ENCODE peak calls at places on chromosomes 7 and 10, in four cellular contexts. U, R, Z and O are unnamed samples.

GRCh38 chr10:74888947-74889661 is 62.7 kb downstream of the KAT6B start:
- DNase-seq in U (no peak), R (no peak), Z (no peak), O (no peak)

GRCh38 chr10:20396168-20396567 is 500.9 kb downstream of the NEBL start:
- DNase-seq in U (no peak), R (no peak), Z (no peak), O (no peak)

GRCh38 chr10:14116021-14116420 is 214.7 kb downstream of the FRMD4A start:
- DNase-seq in U (no peak), R (no peak), Z (no peak), O (no peak)

GRCh38 chr7:134108803-134109202 is 18.3 kb upstream of the LRGUK start:
- DNase-seq in U (no peak), R (no peak), Z (no peak), O (no peak)

GRCh38 chr7:139725077-139725476 is 52.7 kb downstream of the HIPK2 start:
- DNase-seq in U (no peak), R (no peak), Z (no peak), O (no peak)

GRCh38 chr7:102319671-102320070 is 33.0 kb downstream of the SH2B2 start:
- DNase-seq in U (no peak), R (peak), Z (no peak), O (no peak)

GRCh38 chr7:55493416-55493815 is 78.9 kb downstream of the VOPP1 start:
- DNase-seq in U (no peak), R (no peak), Z (no peak), O (no peak)

GRCh38 chr10:1526427-1527055 is 210.8 kb downstream of the ADARB2 start:
- DNase-seq in U (no peak), R (peak), Z (no peak), O (no peak)

GRCh38 chr10:63415635-63416244 is 50.0 kb downstream of the JMJD1C start:
- DNase-seq in U (no peak), R (no peak), Z (no peak), O (no peak)

GRCh38 chr10:71351628-71352319 is 32.7 kb downstream of the SLC29A3 start:
- DNase-seq in U (no peak), R (no peak), Z (no peak), O (no peak)

GRCh38 chr10:30013684-30014246 is 45.6 kb downstream of the JCAD start:
- DNase-seq in U (no peak), R (no peak), Z (peak), O (peak)

GRCh38 chr10:22427101-22427500 is 81.8 kb downstream of the SPAG6 start:
- DNase-seq in U (no peak), R (no peak), Z (no peak), O (no peak)

GRCh38 chr10:84196083-84196482 is 1.7 kb downstream of the CDHR1 start:
- DNase-seq in U (peak), R (no peak), Z (no peak), O (no peak)

GRCh38 chr10:14240253-14241189 is 90.2 kb downstream of the FRMD4A start:
- DNase-seq in U (peak), R (no peak), Z (no peak), O (peak)

GRCh38 chr7:131106681-131107342 is 220.9 kb upstream of the MKLN1 start:
- DNase-seq in U (peak), R (peak), Z (peak), O (no peak)

GRCh38 chr7:2523941-2524807 is 4.6 kb downstream of the LFNG start:
- DNase-seq in U (peak), R (peak), Z (peak), O (no peak)

GRCh38 chr7:29723599-29723998 is 82.7 kb upstream of the WIPF3 start:
- DNase-seq in U (no peak), R (no peak), Z (no peak), O (no peak)

GRCh38 chr7:93719546-93719945 is 145.0 kb upstream of the CALCR start:
- DNase-seq in U (no peak), R (no peak), Z (no peak), O (no peak)

GRCh38 chr7:48213226-48213625 is 42.0 kb downstream of the ABCA13 start:
- DNase-seq in U (no peak), R (no peak), Z (no peak), O (no peak)

GRCh38 chr7:5143935-5144903 is 45.8 kb upstream of the WIPI2 start:
- DNase-seq in U (no peak), R (no peak), Z (no peak), O (no peak)

GRCh38 chr10:5779753-5780152 is 33.5 kb downstream of the GDI2 start:
- DNase-seq in U (no peak), R (no peak), Z (no peak), O (no peak)

GRCh38 chr7:148022832-148023231 is 567.7 kb upstream of the C7orf33 start:
- DNase-seq in U (no peak), R (no peak), Z (no peak), O (no peak)

GRCh38 chr10:122267849-122268737 is 3.0 kb upstream of the BTBD16 start:
- DNase-seq in U (peak), R (no peak), Z (peak), O (peak)

GRCh38 chr7:126803060-126803665 is 449.6 kb downstream of the GRM8 start:
- DNase-seq in U (peak), R (no peak), Z (no peak), O (peak)

GRCh38 chr10:119029613-119030420 is at the start of gene NANOS1:
- DNase-seq in U (peak), R (no peak), Z (no peak), O (peak)